ENCODE peak calls at places on chromosome 10, in seven cellular contexts. One of them, this sample, is unnamed.

GRCh38 chr10:99329238-99329890 is at the start of gene CNNM1:
- DNase-seq in neural progenitor cell: peak
- DNase-seq in skeletal muscle cell: no peak
- DNase-seq in SW480: no peak
- DNase-seq in left kidney: peak
- DNase-seq in erythroblast: peak
- DNase-seq in spleen: peak
- DNase-seq in this sample: no peak

GRCh38 chr10:102646610-102647432 is 2.5 kb downstream of the TRIM8 start:
- DNase-seq in neural progenitor cell: peak
- DNase-seq in skeletal muscle cell: no peak
- DNase-seq in SW480: no peak
- DNase-seq in left kidney: peak
- DNase-seq in erythroblast: peak
- DNase-seq in spleen: peak
- DNase-seq in this sample: no peak

GRCh38 chr10:69068549-69068948 is 19.4 kb upstream of the SRGN start:
- DNase-seq in neural progenitor cell: no peak
- DNase-seq in skeletal muscle cell: no peak
- DNase-seq in SW480: no peak
- DNase-seq in left kidney: no peak
- DNase-seq in erythroblast: no peak
- DNase-seq in spleen: no peak
- DNase-seq in this sample: no peak

GRCh38 chr10:117497736-117498135 is 44.8 kb upstream of the EMX2 start:
- DNase-seq in neural progenitor cell: no peak
- DNase-seq in skeletal muscle cell: no peak
- DNase-seq in SW480: no peak
- DNase-seq in left kidney: no peak
- DNase-seq in erythroblast: no peak
- DNase-seq in spleen: peak
- DNase-seq in this sample: no peak

GRCh38 chr10:127424594-127425264 is 124.4 kb upstream of the NPS start:
- DNase-seq in neural progenitor cell: no peak
- DNase-seq in skeletal muscle cell: peak
- DNase-seq in SW480: no peak
- DNase-seq in left kidney: peak
- DNase-seq in erythroblast: no peak
- DNase-seq in spleen: no peak
- DNase-seq in this sample: no peak

GRCh38 chr10:109207361-109207760 is 716.0 kb downstream of the XPNPEP1 start:
- DNase-seq in neural progenitor cell: peak
- DNase-seq in skeletal muscle cell: no peak
- DNase-seq in SW480: no peak
- DNase-seq in left kidney: no peak
- DNase-seq in erythroblast: no peak
- DNase-seq in spleen: no peak
- DNase-seq in this sample: no peak

GRCh38 chr10:23035569-23035968 is 59.8 kb upstream of the MSRB2 start:
- DNase-seq in neural progenitor cell: peak
- DNase-seq in skeletal muscle cell: no peak
- DNase-seq in SW480: peak
- DNase-seq in left kidney: peak
- DNase-seq in erythroblast: no peak
- DNase-seq in spleen: no peak
- DNase-seq in this sample: no peak

GRCh38 chr10:124603376-124604213 is 140.6 kb downstream of the FAM53B start:
- DNase-seq in neural progenitor cell: no peak
- DNase-seq in skeletal muscle cell: no peak
- DNase-seq in SW480: no peak
- DNase-seq in left kidney: no peak
- DNase-seq in erythroblast: no peak
- DNase-seq in spleen: peak
- DNase-seq in this sample: no peak

GRCh38 chr10:97321807-97322195 is 2.7 kb downstream of the FRAT1 start:
- DNase-seq in neural progenitor cell: peak
- DNase-seq in skeletal muscle cell: no peak
- DNase-seq in SW480: no peak
- DNase-seq in left kidney: peak
- DNase-seq in erythroblast: no peak
- DNase-seq in spleen: no peak
- DNase-seq in this sample: no peak

GRCh38 chr10:17850526-17850925 is 41.4 kb downstream of the MRC1 start:
- DNase-seq in neural progenitor cell: no peak
- DNase-seq in skeletal muscle cell: no peak
- DNase-seq in SW480: no peak
- DNase-seq in left kidney: no peak
- DNase-seq in erythroblast: no peak
- DNase-seq in spleen: no peak
- DNase-seq in this sample: no peak

GRCh38 chr10:5563237-5563961 is 38.6 kb downstream of the CALML3 start:
- DNase-seq in neural progenitor cell: no peak
- DNase-seq in skeletal muscle cell: no peak
- DNase-seq in SW480: no peak
- DNase-seq in left kidney: peak
- DNase-seq in erythroblast: no peak
- DNase-seq in spleen: peak
- DNase-seq in this sample: no peak

GRCh38 chr10:109062371-109062770 is 860.9 kb downstream of the XPNPEP1 start:
- DNase-seq in neural progenitor cell: no peak
- DNase-seq in skeletal muscle cell: peak
- DNase-seq in SW480: peak
- DNase-seq in left kidney: peak
- DNase-seq in erythroblast: no peak
- DNase-seq in spleen: no peak
- DNase-seq in this sample: no peak

GRCh38 chr10:43121444-43121843 is 16.8 kb upstream of the CSGALNACT2 start:
- DNase-seq in neural progenitor cell: no peak
- DNase-seq in skeletal muscle cell: no peak
- DNase-seq in SW480: no peak
- DNase-seq in left kidney: no peak
- DNase-seq in erythroblast: no peak
- DNase-seq in spleen: peak
- DNase-seq in this sample: no peak

GRCh38 chr10:104638861-104639594 is 2.1 kb upstream of the SORCS3 start:
- DNase-seq in neural progenitor cell: peak
- DNase-seq in skeletal muscle cell: no peak
- DNase-seq in SW480: no peak
- DNase-seq in left kidney: peak
- DNase-seq in erythroblast: no peak
- DNase-seq in spleen: peak
- DNase-seq in this sample: peak

GRCh38 chr10:26479766-26480492 is 41.8 kb downstream of the APBB1IP start:
- DNase-seq in neural progenitor cell: no peak
- DNase-seq in skeletal muscle cell: no peak
- DNase-seq in SW480: no peak
- DNase-seq in left kidney: no peak
- DNase-seq in erythroblast: no peak
- DNase-seq in spleen: peak
- DNase-seq in this sample: no peak

GRCh38 chr10:126302831-126303230 is 85.4 kb downstream of the ADAM12 start:
- DNase-seq in neural progenitor cell: peak
- DNase-seq in skeletal muscle cell: no peak
- DNase-seq in SW480: no peak
- DNase-seq in left kidney: no peak
- DNase-seq in erythroblast: no peak
- DNase-seq in spleen: no peak
- DNase-seq in this sample: no peak

GRCh38 chr10:30986027-30986672 is 45.5 kb downstream of the ZNF438 start:
- DNase-seq in neural progenitor cell: no peak
- DNase-seq in skeletal muscle cell: peak
- DNase-seq in SW480: no peak
- DNase-seq in left kidney: no peak
- DNase-seq in erythroblast: no peak
- DNase-seq in spleen: no peak
- DNase-seq in this sample: no peak

GRCh38 chr10:122461729-122462532 is 578 bp downstream of the HTRA1 start:
- DNase-seq in neural progenitor cell: peak
- DNase-seq in skeletal muscle cell: no peak
- DNase-seq in SW480: peak
- DNase-seq in left kidney: peak
- DNase-seq in erythroblast: no peak
- DNase-seq in spleen: no peak
- DNase-seq in this sample: no peak

GRCh38 chr10:103870503-103870902 is 15.1 kb upstream of the SH3PXD2A start:
- DNase-seq in neural progenitor cell: peak
- DNase-seq in skeletal muscle cell: no peak
- DNase-seq in SW480: no peak
- DNase-seq in left kidney: no peak
- DNase-seq in erythroblast: no peak
- DNase-seq in spleen: no peak
- DNase-seq in this sample: no peak

GRCh38 chr10:71831646-71832552 is 19.2 kb downstream of the PSAP start:
- DNase-seq in neural progenitor cell: no peak
- DNase-seq in skeletal muscle cell: no peak
- DNase-seq in SW480: no peak
- DNase-seq in left kidney: no peak
- DNase-seq in erythroblast: no peak
- DNase-seq in spleen: peak
- DNase-seq in this sample: no peak

GRCh38 chr10:101292194-101293006 is 61.6 kb upstream of the BTRC start:
- DNase-seq in neural progenitor cell: peak
- DNase-seq in skeletal muscle cell: no peak
- DNase-seq in SW480: no peak
- DNase-seq in left kidney: peak
- DNase-seq in erythroblast: peak
- DNase-seq in spleen: no peak
- DNase-seq in this sample: peak

GRCh38 chr10:37680243-37680683 is 177.1 kb downstream of the ZNF248 start:
- DNase-seq in neural progenitor cell: no peak
- DNase-seq in skeletal muscle cell: no peak
- DNase-seq in SW480: no peak
- DNase-seq in left kidney: no peak
- DNase-seq in erythroblast: no peak
- DNase-seq in spleen: peak
- DNase-seq in this sample: no peak

GRCh38 chr10:36779238-36779846 is 346.1 kb upstream of the ANKRD30A start:
- DNase-seq in neural progenitor cell: peak
- DNase-seq in skeletal muscle cell: peak
- DNase-seq in SW480: peak
- DNase-seq in left kidney: peak
- DNase-seq in erythroblast: no peak
- DNase-seq in spleen: no peak
- DNase-seq in this sample: peak

GRCh38 chr10:5284311-5285057 is 80.3 kb upstream of the UCN3 start:
- DNase-seq in neural progenitor cell: no peak
- DNase-seq in skeletal muscle cell: peak
- DNase-seq in SW480: no peak
- DNase-seq in left kidney: peak
- DNase-seq in erythroblast: peak
- DNase-seq in spleen: no peak
- DNase-seq in this sample: no peak

GRCh38 chr10:43254881-43255643 is 11.8 kb downstream of the RASGEF1A start:
- DNase-seq in neural progenitor cell: no peak
- DNase-seq in skeletal muscle cell: no peak
- DNase-seq in SW480: no peak
- DNase-seq in left kidney: no peak
- DNase-seq in erythroblast: no peak
- DNase-seq in spleen: peak
- DNase-seq in this sample: no peak

GRCh38 chr10:121734517-121735137 is 136.4 kb upstream of the FGFR2 start:
- DNase-seq in neural progenitor cell: peak
- DNase-seq in skeletal muscle cell: no peak
- DNase-seq in SW480: peak
- DNase-seq in left kidney: peak
- DNase-seq in erythroblast: peak
- DNase-seq in spleen: no peak
- DNase-seq in this sample: no peak